ENCODE peak calls at places on chromosomes 2 and 18, in five cellular contexts. X is AG10803; O is WERI-Rb-1; N is CD8-positive, alpha-beta memory T cell; J is tibial artery. U is an unnamed sample.

GRCh38 chr2:29558097-29558496 is 363.3 kb downstream of the ALK start:
- DNase-seq in O (no peak), N (no peak), J (no peak), X (no peak), U (no peak)

GRCh38 chr18:35387367-35387685 is 10.2 kb upstream of the ZNF396 start:
- DNase-seq in O (no peak), N (no peak), J (no peak), X (peak; percentile 44), U (no peak)

GRCh38 chr2:54041135-54041534 is 70.3 kb upstream of the PSME4 start:
- DNase-seq in J (no peak), X (no peak), N (no peak), O (no peak), U (no peak)

GRCh38 chr18:7116001-7116831 is 1.4 kb downstream of the LAMA1 start:
- DNase-seq in N (no peak), X (no peak), J (no peak), O (no peak), U (no peak)

GRCh38 chr18:58364867-58365533 is 263.9 kb downstream of the ALPK2 start:
- DNase-seq in N (no peak), O (no peak), J (no peak), X (peak; percentile 58), U (no peak)

GRCh38 chr2:9110346-9110884 is 96.2 kb upstream of the ASAP2 start:
- DNase-seq in N (no peak), X (no peak), O (no peak), J (no peak), U (no peak)

GRCh38 chr2:63735931-63736820 is 105.5 kb upstream of the UGP2 start:
- DNase-seq in O (no peak), J (no peak), N (no peak), X (peak; percentile 85), U (no peak)

GRCh38 chr2:46387292-46387691 is 90.1 kb downstream of the EPAS1 start:
- DNase-seq in O (no peak), J (no peak), N (no peak), X (no peak), U (no peak)

GRCh38 chr2:63555931-63556330 is 32.3 kb downstream of the WDPCP start:
- DNase-seq in J (no peak), O (no peak), X (no peak), N (no peak), U (no peak)

GRCh38 chr2:24478243-24478642 is 12.8 kb upstream of the NCOA1 start:
- DNase-seq in J (no peak), O (peak; percentile 44), N (no peak), X (no peak), U (no peak)

GRCh38 chr2:204110250-204111183 is 174.0 kb downstream of the ICOS start:
- DNase-seq in N (peak; percentile 72), J (no peak), X (peak; percentile 70), O (no peak), U (peak; percentile 86)

GRCh38 chr2:138842341-138842740 is 62.2 kb upstream of the NXPH2 start:
- DNase-seq in X (no peak), O (no peak), J (no peak), N (no peak), U (no peak)

GRCh38 chr2:41024806-41025205 is 572.9 kb upstream of the SLC8A1 start:
- DNase-seq in J (no peak), O (peak; percentile 48), N (no peak), X (no peak), U (no peak)

GRCh38 chr2:96391153-96391827 is 55.7 kb downstream of the NCAPH start:
- DNase-seq in J (no peak), X (no peak), N (no peak), O (no peak), U (no peak)

GRCh38 chr2:209141818-209142217 is 282.0 kb upstream of the MAP2 start:
- DNase-seq in O (no peak), X (no peak), N (no peak), J (no peak), U (no peak)

GRCh38 chr18:45386256-45386655 is 229.0 kb upstream of the SLC14A2 start:
- DNase-seq in J (no peak), X (peak; percentile 48), O (peak; percentile 41), N (no peak), U (peak; percentile 11)

DNA sequence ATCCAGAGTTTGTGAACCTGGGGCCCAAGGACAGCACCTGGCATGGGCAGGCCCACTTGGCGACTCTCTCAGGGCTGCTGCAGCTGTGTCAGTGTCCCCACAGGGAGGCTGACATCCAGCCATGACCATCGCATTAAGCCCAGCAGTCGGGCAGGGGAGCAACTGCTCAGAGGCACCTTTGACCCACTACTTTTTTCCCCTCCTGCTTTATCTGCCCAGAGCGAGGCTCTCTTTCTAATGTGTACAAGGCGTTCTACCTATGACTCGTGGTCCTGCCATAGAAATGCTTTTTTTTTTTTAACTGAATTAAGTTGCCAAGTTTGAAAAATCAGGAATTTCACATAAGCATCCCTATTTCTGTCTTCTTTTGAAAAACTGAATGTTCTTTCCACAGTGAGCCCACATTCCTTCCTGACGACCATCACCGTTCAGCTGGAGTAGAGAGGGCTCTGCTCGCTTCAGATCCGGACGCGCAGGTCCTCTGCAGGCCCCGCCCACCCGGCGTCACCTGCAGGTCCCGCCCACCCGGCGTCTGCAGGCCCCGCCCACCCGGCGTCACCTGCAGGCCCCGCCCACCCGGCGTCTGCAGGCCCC is 403 bp upstream of the CLUL1 start:
- DNase-seq in N (no peak), X (no peak), J (no peak), O (no peak), U (peak; percentile 25)
- H3K4me3 ChIP-seq in N (no peak overlapping the region), X (no peak overlapping the region), J (peak overlapping the region; percentile 28), O (no peak overlapping the region), U (no peak overlapping the region)

DNA sequence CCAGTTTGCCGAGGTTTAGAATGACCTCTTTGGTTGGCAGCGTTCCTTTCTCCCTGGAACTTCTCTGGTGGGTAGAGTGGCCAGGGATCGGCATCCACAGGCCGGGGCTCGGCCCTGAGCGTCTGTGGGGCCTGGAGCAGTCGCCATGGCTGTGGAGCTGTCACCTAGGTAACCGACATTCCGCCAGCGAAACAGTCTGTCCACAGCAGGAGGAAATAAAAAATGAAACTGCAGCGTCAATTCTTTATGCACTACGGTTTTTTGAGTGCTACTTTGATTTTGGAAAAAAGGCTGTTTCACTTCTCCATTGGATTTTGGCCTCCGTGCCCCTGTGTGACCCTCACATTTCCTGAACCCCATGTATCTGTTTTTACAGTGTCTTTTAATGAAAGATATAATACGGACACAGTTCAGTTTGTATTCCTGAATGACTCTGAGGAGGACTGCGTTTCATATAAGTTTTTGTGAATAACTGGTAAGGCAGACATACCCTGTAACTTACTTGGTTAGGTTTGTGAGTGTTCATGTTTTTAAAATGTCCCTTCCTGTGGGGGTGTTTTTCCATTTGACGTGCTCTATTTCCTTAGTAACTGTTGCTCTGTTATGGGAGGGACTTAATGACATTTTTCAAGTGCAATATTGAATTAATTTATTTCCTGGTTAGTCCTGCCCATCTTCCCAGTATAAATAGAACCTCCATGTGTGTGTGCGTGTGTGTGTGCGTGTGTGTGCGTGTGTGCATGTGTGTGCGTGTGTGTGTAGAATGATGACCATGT is 163.5 kb downstream of the LDLRAD4 start:
- DNase-seq in X (peak; percentile 86), O (no peak), N (peak; percentile 69), J (peak; percentile 86), U (no peak)
- H3K4me3 ChIP-seq in X (peak overlapping the region; percentile 26), O (no peak overlapping the region), N (peak overlapping the region; percentile 41), J (peak overlapping the region; percentile 38), U (no peak overlapping the region)

GRCh38 chr18:56286775-56287174 is 351.6 kb downstream of the TXNL1 start:
- DNase-seq in X (peak; percentile 72), J (no peak), O (no peak), N (no peak), U (no peak)
- H3K4me3 ChIP-seq in X (no peak overlapping the region), J (no peak overlapping the region), O (no peak overlapping the region), N (no peak overlapping the region), U (no peak overlapping the region)

DNA sequence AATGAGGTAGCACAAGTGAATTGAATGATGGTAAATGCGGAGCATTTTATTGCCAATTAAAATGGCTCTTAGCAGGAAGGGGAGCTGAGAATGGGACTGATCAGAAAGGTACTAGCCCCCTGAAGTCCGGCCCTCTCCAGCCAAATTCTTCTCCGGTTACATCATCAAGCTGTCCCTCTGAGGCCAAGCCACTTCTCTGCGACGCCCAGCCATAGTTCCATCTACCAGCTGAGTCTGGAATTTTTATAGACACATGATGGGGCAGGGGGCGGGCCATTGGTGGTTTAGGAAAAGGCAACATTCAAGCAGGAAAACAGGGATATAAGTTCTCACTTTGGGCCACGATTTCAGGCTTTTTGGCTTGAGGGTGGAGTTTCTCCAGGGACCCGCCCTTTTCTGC is 22.7 kb downstream of the RPRM start:
- DNase-seq in J (no peak), X (no peak), O (no peak), N (no peak), U (no peak)
- H3K4me3 ChIP-seq in J (no peak overlapping the region), X (no peak overlapping the region), O (no peak overlapping the region), N (no peak overlapping the region), U (no peak overlapping the region)

DNA sequence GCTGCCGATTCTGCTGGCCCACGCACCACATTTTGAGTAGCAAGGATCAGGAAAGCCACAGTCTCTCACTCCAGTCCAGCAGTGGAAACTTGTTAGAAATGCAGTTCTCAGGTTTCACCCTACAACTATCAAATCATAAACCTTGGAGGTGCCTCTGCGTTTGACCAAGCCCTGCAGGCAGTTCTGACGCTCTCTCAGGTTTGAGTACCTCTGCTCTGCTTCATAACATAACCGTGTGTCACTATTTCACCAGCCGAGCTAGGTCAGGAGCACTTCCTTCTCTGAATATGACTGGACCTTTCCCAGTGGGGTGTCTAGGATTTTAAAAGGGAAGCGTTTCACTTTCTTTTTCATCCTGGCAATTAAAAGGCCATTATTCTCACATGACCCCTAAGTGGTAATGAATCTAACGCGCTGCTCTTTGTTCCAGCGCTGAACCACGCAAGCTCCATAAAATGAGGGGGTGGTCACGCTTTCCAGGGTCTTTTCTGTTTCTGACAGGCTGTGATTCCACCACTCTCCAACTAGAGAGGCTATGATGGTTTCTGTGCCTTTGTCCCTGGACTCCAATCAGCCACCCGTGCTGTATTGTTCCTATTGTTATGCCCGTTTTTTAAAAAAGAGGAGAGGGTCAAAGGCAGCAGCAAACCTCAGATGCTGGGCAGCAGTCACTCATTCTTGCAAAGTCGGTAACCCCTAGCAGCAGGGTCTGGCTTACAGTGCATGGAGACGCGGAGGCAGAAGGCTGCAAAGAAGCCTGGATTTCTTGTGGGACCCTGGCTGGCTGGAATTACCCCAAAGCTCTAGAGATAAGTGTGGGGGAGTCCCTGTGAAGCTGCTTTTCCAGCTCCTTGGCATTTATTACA is 75.2 kb upstream of the CTNNA2 start:
- DNase-seq in X (no peak), J (no peak), O (no peak), N (no peak), U (no peak)
- H3K4me3 ChIP-seq in X (no peak overlapping the region), J (no peak overlapping the region), O (no peak overlapping the region), N (no peak overlapping the region), U (no peak overlapping the region)

GRCh38 chr2:150485114-150485870 is 2.2 kb downstream of the RND3 start:
- DNase-seq in O (peak; percentile 58), X (peak; percentile 73), J (peak; percentile 92), N (no peak), U (peak; percentile 6)
- H3K4me3 ChIP-seq in O (peak overlapping the region; percentile 66), X (peak overlapping the region; percentile 95), J (peak overlapping the region; percentile 82), N (no peak overlapping the region), U (peak overlapping the region; percentile 28)